ENCODE peak calls at places on chromosomes 7 and 10, in five cellular contexts. One of them, this sample, is unnamed.

GRCh38 chr10:4688620-4689019 is 137.4 kb upstream of the AKR1E2 start:
- DNase-seq in natural killer cell: no peak
- DNase-seq in astrocyte: no peak
- DNase-seq in RWPE1: no peak
- DNase-seq in CD8-positive, alpha-beta T cell: no peak
- DNase-seq in this sample: no peak

GRCh38 chr7:127678947-127679346 is 27.0 kb downstream of the SND1 start:
- DNase-seq in RWPE1: no peak
- DNase-seq in natural killer cell: no peak
- DNase-seq in CD8-positive, alpha-beta T cell: no peak
- DNase-seq in astrocyte: peak; percentile 35
- DNase-seq in this sample: no peak

GRCh38 chr7:572668-573495 is 53.2 kb upstream of the PDGFA start:
- DNase-seq in astrocyte: no peak
- DNase-seq in natural killer cell: no peak
- DNase-seq in CD8-positive, alpha-beta T cell: no peak
- DNase-seq in RWPE1: no peak
- DNase-seq in this sample: no peak

GRCh38 chr10:30842185-30842584 is 189.5 kb downstream of the ZNF438 start:
- DNase-seq in astrocyte: no peak
- DNase-seq in RWPE1: no peak
- DNase-seq in natural killer cell: no peak
- DNase-seq in CD8-positive, alpha-beta T cell: no peak
- DNase-seq in this sample: no peak

GRCh38 chr7:156998988-156999610 is 11.4 kb downstream of the MNX1 start:
- DNase-seq in CD8-positive, alpha-beta T cell: no peak
- DNase-seq in natural killer cell: no peak
- DNase-seq in astrocyte: no peak
- DNase-seq in RWPE1: no peak
- DNase-seq in this sample: no peak

GRCh38 chr7:117132385-117133120 is 179.3 kb downstream of the ST7 start:
- DNase-seq in natural killer cell: no peak
- DNase-seq in CD8-positive, alpha-beta T cell: no peak
- DNase-seq in astrocyte: peak; percentile 96
- DNase-seq in RWPE1: peak; percentile 77
- DNase-seq in this sample: peak; percentile 85

GRCh38 chr10:27529010-27529783 is 25.1 kb downstream of the RAB18 start:
- DNase-seq in CD8-positive, alpha-beta T cell: no peak
- DNase-seq in RWPE1: no peak
- DNase-seq in astrocyte: no peak
- DNase-seq in natural killer cell: no peak
- DNase-seq in this sample: no peak

GRCh38 chr10:50404021-50404823 is 152.9 kb upstream of the ASAH2 start:
- DNase-seq in CD8-positive, alpha-beta T cell: no peak
- DNase-seq in natural killer cell: no peak
- DNase-seq in astrocyte: no peak
- DNase-seq in RWPE1: no peak
- DNase-seq in this sample: no peak

GRCh38 chr7:25913574-25914224 is 238.3 kb upstream of the NFE2L3 start:
- DNase-seq in astrocyte: no peak
- DNase-seq in natural killer cell: no peak
- DNase-seq in RWPE1: no peak
- DNase-seq in CD8-positive, alpha-beta T cell: no peak
- DNase-seq in this sample: no peak

GRCh38 chr10:104521901-104522827 is 118.9 kb upstream of the SORCS3 start:
- DNase-seq in natural killer cell: no peak
- DNase-seq in astrocyte: no peak
- DNase-seq in RWPE1: no peak
- DNase-seq in CD8-positive, alpha-beta T cell: no peak
- DNase-seq in this sample: no peak

GRCh38 chr7:29146888-29147609 is 712 bp upstream of the CPVL start:
- DNase-seq in CD8-positive, alpha-beta T cell: no peak
- DNase-seq in RWPE1: peak; percentile 28
- DNase-seq in natural killer cell: no peak
- DNase-seq in astrocyte: peak; percentile 6
- DNase-seq in this sample: no peak

GRCh38 chr10:79191951-79192676 is 123.3 kb downstream of the ZMIZ1 start:
- DNase-seq in natural killer cell: no peak
- DNase-seq in astrocyte: no peak
- DNase-seq in RWPE1: no peak
- DNase-seq in CD8-positive, alpha-beta T cell: no peak
- DNase-seq in this sample: no peak

GRCh38 chr10:61135276-61135721 is 191.3 kb upstream of the RHOBTB1 start:
- DNase-seq in natural killer cell: no peak
- DNase-seq in RWPE1: no peak
- DNase-seq in CD8-positive, alpha-beta T cell: no peak
- DNase-seq in astrocyte: no peak
- DNase-seq in this sample: no peak

GRCh38 chr7:91089382-91089963 is 174.8 kb upstream of the FZD1 start:
- DNase-seq in CD8-positive, alpha-beta T cell: no peak
- DNase-seq in RWPE1: peak; percentile 20
- DNase-seq in natural killer cell: no peak
- DNase-seq in astrocyte: peak; percentile 11
- DNase-seq in this sample: peak; percentile 16

GRCh38 chr10:131580674-131581073 is 269.2 kb upstream of the TCERG1L start:
- DNase-seq in astrocyte: no peak
- DNase-seq in natural killer cell: no peak
- DNase-seq in CD8-positive, alpha-beta T cell: no peak
- DNase-seq in RWPE1: no peak
- DNase-seq in this sample: no peak

GRCh38 chr7:14288701-14289100 is 299.2 kb upstream of the ETV1 start:
- DNase-seq in astrocyte: no peak
- DNase-seq in natural killer cell: no peak
- DNase-seq in CD8-positive, alpha-beta T cell: no peak
- DNase-seq in RWPE1: no peak
- DNase-seq in this sample: no peak

GRCh38 chr7:46658281-46658680 is 737.2 kb upstream of the IGFBP3 start:
- DNase-seq in RWPE1: no peak
- DNase-seq in astrocyte: peak; percentile 43
- DNase-seq in natural killer cell: no peak
- DNase-seq in CD8-positive, alpha-beta T cell: no peak
- DNase-seq in this sample: no peak

GRCh38 chr7:39002755-39003154 is 25.0 kb downstream of the POU6F2 start:
- DNase-seq in natural killer cell: no peak
- DNase-seq in RWPE1: no peak
- DNase-seq in CD8-positive, alpha-beta T cell: no peak
- DNase-seq in astrocyte: no peak
- DNase-seq in this sample: no peak

GRCh38 chr7:25037325-25037724 is 57.3 kb upstream of the OSBPL3 start:
- DNase-seq in astrocyte: no peak
- DNase-seq in CD8-positive, alpha-beta T cell: no peak
- DNase-seq in RWPE1: no peak
- DNase-seq in natural killer cell: no peak
- DNase-seq in this sample: no peak

GRCh38 chr7:75969182-75969581 is 25.2 kb downstream of the TMEM120A start:
- DNase-seq in CD8-positive, alpha-beta T cell: no peak
- DNase-seq in RWPE1: no peak
- DNase-seq in astrocyte: no peak
- DNase-seq in natural killer cell: no peak
- DNase-seq in this sample: no peak

GRCh38 chr7:1500064-1500807 is 4.0 kb downstream of the INTS1 start:
- DNase-seq in CD8-positive, alpha-beta T cell: no peak
- DNase-seq in RWPE1: no peak
- DNase-seq in astrocyte: no peak
- DNase-seq in natural killer cell: no peak
- DNase-seq in this sample: no peak

GRCh38 chr10:49139000-49139865 is 5.4 kb upstream of the FAM170B start:
- DNase-seq in CD8-positive, alpha-beta T cell: no peak
- DNase-seq in astrocyte: peak; percentile 84
- DNase-seq in RWPE1: no peak
- DNase-seq in natural killer cell: no peak
- DNase-seq in this sample: no peak

GRCh38 chr7:43735802-43736603 is 6.7 kb upstream of the COA1 start:
- DNase-seq in RWPE1: no peak
- DNase-seq in CD8-positive, alpha-beta T cell: no peak
- DNase-seq in natural killer cell: no peak
- DNase-seq in astrocyte: peak; percentile 32
- DNase-seq in this sample: no peak

GRCh38 chr7:78164459-78164858 is 365.9 kb downstream of the PHTF2 start:
- DNase-seq in RWPE1: no peak
- DNase-seq in CD8-positive, alpha-beta T cell: no peak
- DNase-seq in natural killer cell: no peak
- DNase-seq in astrocyte: no peak
- DNase-seq in this sample: no peak

GRCh38 chr7:82745117-82745516 is 301.5 kb upstream of the CACNA2D1 start:
- DNase-seq in natural killer cell: no peak
- DNase-seq in RWPE1: no peak
- DNase-seq in astrocyte: peak; percentile 27
- DNase-seq in CD8-positive, alpha-beta T cell: no peak
- DNase-seq in this sample: no peak

GRCh38 chr7:35781200-35781701 is 19.6 kb upstream of the SEPTIN7 start:
- DNase-seq in RWPE1: no peak
- DNase-seq in astrocyte: no peak
- DNase-seq in natural killer cell: no peak
- DNase-seq in CD8-positive, alpha-beta T cell: no peak
- DNase-seq in this sample: no peak

GRCh38 chr7:117119192-117119924 is 166.1 kb downstream of the ST7 start:
- DNase-seq in CD8-positive, alpha-beta T cell: peak; percentile 77
- DNase-seq in astrocyte: peak; percentile 42
- DNase-seq in RWPE1: peak; percentile 37
- DNase-seq in natural killer cell: peak; percentile 53
- DNase-seq in this sample: peak; percentile 50

GRCh38 chr10:109889867-109890266 is 33.4 kb downstream of the XPNPEP1 start:
- DNase-seq in RWPE1: no peak
- DNase-seq in astrocyte: peak; percentile 89
- DNase-seq in natural killer cell: no peak
- DNase-seq in CD8-positive, alpha-beta T cell: no peak
- DNase-seq in this sample: peak; percentile 38

GRCh38 chr7:135232087-135232486 is 1.6 kb upstream of the STRA8 start:
- DNase-seq in RWPE1: no peak
- DNase-seq in astrocyte: no peak
- DNase-seq in CD8-positive, alpha-beta T cell: no peak
- DNase-seq in natural killer cell: no peak
- DNase-seq in this sample: no peak

GRCh38 chr7:83677180-83677866 is 28.4 kb upstream of the SEMA3E start:
- DNase-seq in CD8-positive, alpha-beta T cell: no peak
- DNase-seq in astrocyte: peak; percentile 94
- DNase-seq in natural killer cell: no peak
- DNase-seq in RWPE1: peak; percentile 79
- DNase-seq in this sample: peak; percentile 93

GRCh38 chr7:21140622-21141021 is 287.3 kb upstream of the SP4 start:
- DNase-seq in CD8-positive, alpha-beta T cell: no peak
- DNase-seq in astrocyte: no peak
- DNase-seq in natural killer cell: no peak
- DNase-seq in RWPE1: peak; percentile 20
- DNase-seq in this sample: no peak

GRCh38 chr10:72242675-72243074 is 26.6 kb upstream of the ASCC1 start:
- DNase-seq in astrocyte: peak; percentile 64
- DNase-seq in natural killer cell: no peak
- DNase-seq in CD8-positive, alpha-beta T cell: no peak
- DNase-seq in RWPE1: no peak
- DNase-seq in this sample: no peak

GRCh38 chr10:72244573-72245038 is 28.5 kb upstream of the ASCC1 start:
- DNase-seq in natural killer cell: no peak
- DNase-seq in RWPE1: no peak
- DNase-seq in CD8-positive, alpha-beta T cell: no peak
- DNase-seq in astrocyte: no peak
- DNase-seq in this sample: no peak

GRCh38 chr10:72241853-72242252 is 25.8 kb upstream of the ASCC1 start:
- DNase-seq in astrocyte: no peak
- DNase-seq in CD8-positive, alpha-beta T cell: no peak
- DNase-seq in natural killer cell: no peak
- DNase-seq in RWPE1: no peak
- DNase-seq in this sample: no peak

GRCh38 chr10:72245949-72246525 is 27.7 kb upstream of the DDIT4 start:
- DNase-seq in CD8-positive, alpha-beta T cell: no peak
- DNase-seq in astrocyte: no peak
- DNase-seq in RWPE1: no peak
- DNase-seq in natural killer cell: no peak
- DNase-seq in this sample: no peak

GRCh38 chr10:72243822-72244437 is 27.9 kb upstream of the ASCC1 start:
- DNase-seq in natural killer cell: no peak
- DNase-seq in CD8-positive, alpha-beta T cell: no peak
- DNase-seq in RWPE1: no peak
- DNase-seq in astrocyte: peak; percentile 70
- DNase-seq in this sample: peak; percentile 91
- TF ChIP-seq CTCF in natural killer cell: peak; percentile 26
- TF ChIP-seq CTCF in CD8-positive, alpha-beta T cell: no peak
- TF ChIP-seq CTCF in RWPE1: no peak
- TF ChIP-seq CTCF in astrocyte: peak; percentile 14
- TF ChIP-seq CTCF in this sample: peak; percentile 35

GRCh38 chr10:72759584-72759983 is 67.6 kb downstream of the MCU start:
- DNase-seq in natural killer cell: no peak
- DNase-seq in CD8-positive, alpha-beta T cell: no peak
- DNase-seq in RWPE1: no peak
- DNase-seq in astrocyte: no peak
- DNase-seq in this sample: no peak
- TF ChIP-seq CTCF in natural killer cell: no peak
- TF ChIP-seq CTCF in CD8-positive, alpha-beta T cell: no peak
- TF ChIP-seq CTCF in RWPE1: no peak
- TF ChIP-seq CTCF in astrocyte: no peak
- TF ChIP-seq CTCF in this sample: no peak

GRCh38 chr10:44458671-44459403 is 73.9 kb upstream of the CXCL12 start:
- DNase-seq in natural killer cell: no peak
- DNase-seq in CD8-positive, alpha-beta T cell: no peak
- DNase-seq in astrocyte: no peak
- DNase-seq in RWPE1: no peak
- DNase-seq in this sample: no peak

GRCh38 chr10:44462338-44462914 is 77.5 kb upstream of the CXCL12 start:
- DNase-seq in astrocyte: peak; percentile 35
- DNase-seq in CD8-positive, alpha-beta T cell: no peak
- DNase-seq in RWPE1: no peak
- DNase-seq in natural killer cell: no peak
- DNase-seq in this sample: no peak

GRCh38 chr10:44460499-44460898 is 75.6 kb upstream of the CXCL12 start:
- DNase-seq in astrocyte: no peak
- DNase-seq in RWPE1: no peak
- DNase-seq in natural killer cell: no peak
- DNase-seq in CD8-positive, alpha-beta T cell: no peak
- DNase-seq in this sample: no peak

GRCh38 chr10:44459677-44460076 is 74.8 kb upstream of the CXCL12 start:
- DNase-seq in CD8-positive, alpha-beta T cell: no peak
- DNase-seq in RWPE1: no peak
- DNase-seq in natural killer cell: no peak
- DNase-seq in astrocyte: no peak
- DNase-seq in this sample: no peak

DNA sequence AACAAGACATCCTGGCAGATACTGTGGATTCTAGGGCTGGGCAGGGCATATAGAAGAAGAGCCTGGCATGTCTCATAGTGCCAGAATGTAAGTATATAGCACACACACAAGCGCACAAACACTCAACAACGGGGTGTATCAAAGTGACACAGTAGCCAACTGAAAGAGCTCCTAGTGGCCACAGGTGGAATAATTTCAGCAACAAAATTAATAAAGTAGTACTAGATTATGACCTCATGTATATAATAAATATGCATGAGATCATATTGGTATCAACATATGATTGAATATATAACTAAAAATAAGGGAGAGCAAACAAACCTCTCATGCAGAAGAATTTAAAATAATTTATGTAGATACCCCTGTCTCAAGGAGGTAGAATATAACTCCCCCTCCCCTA is 72.4 kb upstream of the CXCL12 start:
- DNase-seq in astrocyte: no peak
- DNase-seq in natural killer cell: no peak
- DNase-seq in RWPE1: no peak
- DNase-seq in CD8-positive, alpha-beta T cell: no peak
- DNase-seq in this sample: no peak
- TF ChIP-seq CTCF in astrocyte: peak; percentile 7
- TF ChIP-seq CTCF in natural killer cell: no peak
- TF ChIP-seq CTCF in RWPE1: no peak
- TF ChIP-seq CTCF in CD8-positive, alpha-beta T cell: no peak
- TF ChIP-seq CTCF in this sample: peak; percentile 21

GRCh38 chr10:37752309-37752875 is 105.0 kb downstream of the ZNF248 start:
- DNase-seq in astrocyte: no peak
- DNase-seq in RWPE1: no peak
- DNase-seq in natural killer cell: no peak
- DNase-seq in CD8-positive, alpha-beta T cell: no peak
- DNase-seq in this sample: no peak
- TF ChIP-seq CTCF in astrocyte: no peak
- TF ChIP-seq CTCF in RWPE1: no peak
- TF ChIP-seq CTCF in natural killer cell: no peak
- TF ChIP-seq CTCF in CD8-positive, alpha-beta T cell: no peak
- TF ChIP-seq CTCF in this sample: no peak